ENCODE peak calls at places on chromosomes 2 and 18, in five cellular contexts. One of them, this sample, is unnamed.

GRCh38 chr2:110881908-110882307 is 149.5 kb downstream of the ACOXL start:
- DNase-seq in occipital lobe: no peak
- DNase-seq in HCT116: no peak
- DNase-seq in progenitor cell of endocrine pancreas: no peak
- DNase-seq in RPMI8226: no peak
- DNase-seq in this sample: no peak

GRCh38 chr18:74654637-74655036 is 57.0 kb downstream of the ZNF407 start:
- DNase-seq in progenitor cell of endocrine pancreas: no peak
- DNase-seq in RPMI8226: no peak
- DNase-seq in occipital lobe: no peak
- DNase-seq in HCT116: no peak
- DNase-seq in this sample: no peak

GRCh38 chr2:22355816-22356433 is 1029.1 kb upstream of the KLHL29 start:
- DNase-seq in occipital lobe: peak; percentile 25
- DNase-seq in HCT116: no peak
- DNase-seq in RPMI8226: peak; percentile 51
- DNase-seq in progenitor cell of endocrine pancreas: peak; percentile 56
- DNase-seq in this sample: peak; percentile 3

GRCh38 chr18:34771958-34772357 is 61.9 kb downstream of the DTNA start:
- DNase-seq in HCT116: no peak
- DNase-seq in occipital lobe: no peak
- DNase-seq in RPMI8226: no peak
- DNase-seq in progenitor cell of endocrine pancreas: no peak
- DNase-seq in this sample: no peak

GRCh38 chr2:75476778-75477177 is 84.0 kb downstream of the EVA1A start:
- DNase-seq in HCT116: no peak
- DNase-seq in occipital lobe: no peak
- DNase-seq in RPMI8226: no peak
- DNase-seq in progenitor cell of endocrine pancreas: no peak
- DNase-seq in this sample: no peak

GRCh38 chr18:50953822-50954221 is 14.0 kb upstream of the ELAC1 start:
- DNase-seq in progenitor cell of endocrine pancreas: no peak
- DNase-seq in RPMI8226: no peak
- DNase-seq in occipital lobe: no peak
- DNase-seq in HCT116: no peak
- DNase-seq in this sample: no peak

GRCh38 chr2:190849774-190850173 is 30.8 kb upstream of the GLS start:
- DNase-seq in HCT116: no peak
- DNase-seq in progenitor cell of endocrine pancreas: no peak
- DNase-seq in RPMI8226: no peak
- DNase-seq in occipital lobe: peak; percentile 26
- DNase-seq in this sample: no peak

GRCh38 chr2:103165836-103166235 is 404.0 kb downstream of the TMEM182 start:
- DNase-seq in HCT116: no peak
- DNase-seq in progenitor cell of endocrine pancreas: no peak
- DNase-seq in occipital lobe: no peak
- DNase-seq in RPMI8226: no peak
- DNase-seq in this sample: no peak

GRCh38 chr18:35890323-35890722 is 82.2 kb upstream of the RMP24 start:
- DNase-seq in HCT116: no peak
- DNase-seq in progenitor cell of endocrine pancreas: no peak
- DNase-seq in occipital lobe: no peak
- DNase-seq in RPMI8226: no peak
- DNase-seq in this sample: no peak

GRCh38 chr2:75569546-75569945 is 8.8 kb upstream of the EVA1A start:
- DNase-seq in HCT116: no peak
- DNase-seq in occipital lobe: no peak
- DNase-seq in progenitor cell of endocrine pancreas: no peak
- DNase-seq in RPMI8226: no peak
- DNase-seq in this sample: no peak

GRCh38 chr18:44837491-44838185 is 156.9 kb downstream of the SETBP1 start:
- DNase-seq in HCT116: no peak
- DNase-seq in RPMI8226: no peak
- DNase-seq in occipital lobe: no peak
- DNase-seq in progenitor cell of endocrine pancreas: no peak
- DNase-seq in this sample: no peak

GRCh38 chr2:97992836-97993825 is 2.6 kb downstream of the TMEM131 start:
- DNase-seq in HCT116: no peak
- DNase-seq in progenitor cell of endocrine pancreas: no peak
- DNase-seq in RPMI8226: no peak
- DNase-seq in occipital lobe: no peak
- DNase-seq in this sample: no peak

GRCh38 chr2:18362696-18363095 is 197.8 kb downstream of the RDH14 start:
- DNase-seq in occipital lobe: no peak
- DNase-seq in HCT116: no peak
- DNase-seq in RPMI8226: no peak
- DNase-seq in progenitor cell of endocrine pancreas: no peak
- DNase-seq in this sample: no peak

GRCh38 chr2:12813166-12813565 is 96.4 kb downstream of the TRIB2 start:
- DNase-seq in progenitor cell of endocrine pancreas: no peak
- DNase-seq in RPMI8226: no peak
- DNase-seq in occipital lobe: no peak
- DNase-seq in HCT116: no peak
- DNase-seq in this sample: no peak

GRCh38 chr2:170924969-170925368 is 4.1 kb upstream of the GORASP2 start:
- DNase-seq in occipital lobe: no peak
- DNase-seq in HCT116: no peak
- DNase-seq in RPMI8226: no peak
- DNase-seq in progenitor cell of endocrine pancreas: no peak
- DNase-seq in this sample: no peak

GRCh38 chr2:126886201-126886905 is 12.3 kb upstream of the TEX51 start:
- DNase-seq in RPMI8226: peak; percentile 52
- DNase-seq in HCT116: peak; percentile 42
- DNase-seq in progenitor cell of endocrine pancreas: peak; percentile 69
- DNase-seq in occipital lobe: peak; percentile 37
- DNase-seq in this sample: peak; percentile 61

GRCh38 chr18:54381640-54382039 is 23.9 kb downstream of the C18orf54 start:
- DNase-seq in HCT116: no peak
- DNase-seq in occipital lobe: no peak
- DNase-seq in RPMI8226: no peak
- DNase-seq in progenitor cell of endocrine pancreas: no peak
- DNase-seq in this sample: no peak

GRCh38 chr2:100237046-100237615 is 85.2 kb downstream of the LONRF2 start:
- DNase-seq in HCT116: no peak
- DNase-seq in occipital lobe: no peak
- DNase-seq in RPMI8226: no peak
- DNase-seq in progenitor cell of endocrine pancreas: no peak
- DNase-seq in this sample: no peak